ENCODE peak calls at places on chromosomes 3 and 15, in ten cellular contexts. U is CD4-positive, CD25-positive, alpha-beta regulatory T cell; Q is CD8-positive, alpha-beta memory T cell; C is SJSA1; R is GM23248; K is uterus; T is left ventricle myocardium inferior; P is left lung; L is Panc1; H is psoas muscle. D is an unnamed sample.
A peak's percentile ranks its signal among the peaks of the same experiment; 100 is the strongest.

GRCh38 chr3:111605016-111605415 is 9.9 kb upstream of the ZBED2 start:
- DNase-seq in U (no peak), Q (no peak), C (no peak), R (peak; percentile 24), K (no peak), T (no peak), P (no peak), L (no peak), H (no peak), D (no peak)

GRCh38 chr15:47473857-47474256 is 243.4 kb upstream of the SEMA6D start:
- DNase-seq in U (no peak), Q (no peak), C (no peak), R (peak; percentile 7), K (peak; percentile 39), T (peak; percentile 61), P (no peak), L (no peak), H (peak; percentile 68), D (peak; percentile 82)

GRCh38 chr3:194315965-194316361 is 35.2 kb downstream of the CPN2 start:
- DNase-seq in U (no peak), Q (no peak), C (no peak), R (peak; percentile 74), K (no peak), T (no peak), P (peak; percentile 54), L (no peak), H (no peak), D (no peak)

GRCh38 chr3:41846850-41847249 is 115.1 kb downstream of the ULK4 start:
- DNase-seq in U (no peak), Q (no peak), C (no peak), R (no peak), K (no peak), T (no peak), P (no peak), L (no peak), H (no peak), D (no peak)

GRCh38 chr15:77988386-77989301 is 88.9 kb downstream of the TBC1D2B start:
- DNase-seq in U (no peak), Q (no peak), C (no peak), R (no peak), K (no peak), T (no peak), P (peak; percentile 55), L (no peak), H (no peak), D (no peak)

GRCh38 chr3:43378066-43378935 is 92.0 kb downstream of the SNRK start:
- DNase-seq in U (peak; percentile 46), Q (peak; percentile 82), C (no peak), R (peak; percentile 43), K (no peak), T (no peak), P (no peak), L (no peak), H (peak; percentile 45), D (no peak)

GRCh38 chr3:57060089-57060829 is at the start of gene SPATA12:
- DNase-seq in U (no peak), Q (no peak), C (peak; percentile 83), R (peak; percentile 96), K (peak; percentile 78), T (peak; percentile 33), P (peak; percentile 90), L (peak; percentile 75), H (peak; percentile 65), D (peak; percentile 83)

GRCh38 chr3:16692486-16693378 is 87.5 kb upstream of the DAZL start:
- DNase-seq in U (no peak), Q (no peak), C (no peak), R (no peak), K (no peak), T (no peak), P (no peak), L (no peak), H (no peak), D (no peak)

GRCh38 chr3:135218782-135219181 is 423.7 kb downstream of the EPHB1 start:
- DNase-seq in U (no peak), Q (no peak), C (no peak), R (no peak), K (no peak), T (no peak), P (no peak), L (no peak), H (no peak), D (no peak)

GRCh38 chr3:183892610-183893214 is 8.0 kb upstream of the PARL start:
- DNase-seq in U (no peak), Q (no peak), C (no peak), R (no peak), K (no peak), T (no peak), P (no peak), L (no peak), H (no peak), D (no peak)

GRCh38 chr3:30864836-30865235 is 29.6 kb downstream of the GADL1 start:
- DNase-seq in U (no peak), Q (no peak), C (no peak), R (peak; percentile 40), K (no peak), T (no peak), P (no peak), L (no peak), H (no peak), D (no peak)

DNA sequence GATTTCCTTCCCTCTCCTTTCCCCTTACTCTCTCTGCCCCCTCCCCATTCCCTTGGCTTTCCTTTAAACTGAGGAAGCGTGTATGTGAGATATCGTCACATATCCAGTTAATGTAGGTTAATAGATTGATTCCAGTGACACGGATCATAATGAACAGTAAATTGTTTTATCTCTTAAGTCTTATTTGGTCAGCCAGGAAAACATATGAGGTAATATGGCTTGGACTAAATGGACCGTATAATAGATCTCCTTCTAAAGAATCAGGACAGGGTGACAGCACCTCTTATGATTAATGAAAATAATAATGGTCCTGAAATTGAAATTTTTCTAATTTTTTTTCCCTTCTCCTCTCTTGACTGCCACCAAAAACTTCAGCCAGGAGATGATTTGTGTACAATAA is 779.8 kb upstream of the NR2F2 start:
- DNase-seq in U (no peak), Q (no peak), C (no peak), R (no peak), K (no peak), T (no peak), P (no peak), L (no peak), H (no peak), D (no peak)
- H3K9me3 ChIP-seq in U (no peaks in the 10 kb centered on the region), Q (no peaks in the 10 kb centered on the region), C (no peaks in the 10 kb centered on the region), R (no peaks in the 10 kb centered on the region), K (no peaks in the 10 kb centered on the region), T (no peaks in the 10 kb centered on the region), P (no peaks in the 10 kb centered on the region), L (no peaks in the 10 kb centered on the region), H (no peaks in the 10 kb centered on the region), D (no peaks in the 10 kb centered on the region)

DNA sequence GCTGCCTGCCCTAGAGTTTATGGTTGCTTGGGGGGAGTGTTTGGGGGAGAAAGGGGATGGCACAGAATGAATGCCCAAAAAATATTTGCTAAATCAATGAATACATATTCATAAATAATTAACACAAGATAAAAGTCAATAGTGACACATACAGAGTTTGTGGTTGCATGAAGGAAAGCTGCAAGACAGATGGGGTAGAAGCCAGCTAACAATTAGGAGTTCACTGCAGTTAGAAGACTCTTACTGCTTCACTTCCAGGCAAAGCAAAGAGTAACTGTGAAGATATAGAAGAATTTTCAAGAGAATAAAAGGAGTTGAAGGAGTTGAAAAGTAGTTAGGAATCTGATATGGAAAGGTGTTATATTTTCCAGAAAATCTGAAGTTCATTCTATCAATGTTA is 72.4 kb downstream of the ZNF280D start:
- DNase-seq in U (no peak), Q (no peak), C (no peak), R (no peak), K (no peak), T (no peak), P (no peak), L (no peak), H (no peak), D (no peak)
- H3K27ac ChIP-seq in U (no peak overlapping the region), Q (no peak overlapping the region), C (no peak overlapping the region), R (no peak overlapping the region), K (no peak overlapping the region), T (no peak overlapping the region), P (no peak overlapping the region), L (no peak overlapping the region), H (no peak overlapping the region), D (no peak overlapping the region)

DNA sequence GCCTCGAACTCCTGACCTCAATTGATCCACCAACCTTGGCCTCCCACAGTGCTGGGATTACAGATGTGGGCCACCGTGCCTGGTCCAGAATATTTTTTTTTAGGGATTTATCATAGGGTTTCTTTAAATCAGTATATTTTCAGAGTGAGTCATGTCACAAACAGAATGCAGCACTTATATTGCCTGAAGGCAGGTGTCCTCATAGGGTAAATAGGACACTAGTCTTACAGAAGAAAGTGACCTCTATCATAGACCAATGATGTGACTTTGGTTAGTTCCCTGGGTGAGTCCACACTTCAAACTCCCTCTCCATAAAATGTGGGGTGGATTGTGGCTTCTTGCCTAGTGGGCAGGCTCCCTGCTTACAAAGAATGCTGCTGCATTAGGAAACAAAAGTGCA is 124.8 kb downstream of the MOBP start:
- DNase-seq in U (no peak), Q (no peak), C (no peak), R (peak; percentile 3), K (no peak), T (no peak), P (no peak), L (no peak), H (no peak), D (no peak)
- H3K27me3 ChIP-seq in U (peaks cover 2% of the 10 kb centered on the region), Q (no peaks in the 10 kb centered on the region), C (no peaks in the 10 kb centered on the region), R (no peaks in the 10 kb centered on the region), K (no peaks in the 10 kb centered on the region), T (no peaks in the 10 kb centered on the region), P (no peaks in the 10 kb centered on the region), L (no peaks in the 10 kb centered on the region), H (no peaks in the 10 kb centered on the region), D (no peaks in the 10 kb centered on the region)

DNA sequence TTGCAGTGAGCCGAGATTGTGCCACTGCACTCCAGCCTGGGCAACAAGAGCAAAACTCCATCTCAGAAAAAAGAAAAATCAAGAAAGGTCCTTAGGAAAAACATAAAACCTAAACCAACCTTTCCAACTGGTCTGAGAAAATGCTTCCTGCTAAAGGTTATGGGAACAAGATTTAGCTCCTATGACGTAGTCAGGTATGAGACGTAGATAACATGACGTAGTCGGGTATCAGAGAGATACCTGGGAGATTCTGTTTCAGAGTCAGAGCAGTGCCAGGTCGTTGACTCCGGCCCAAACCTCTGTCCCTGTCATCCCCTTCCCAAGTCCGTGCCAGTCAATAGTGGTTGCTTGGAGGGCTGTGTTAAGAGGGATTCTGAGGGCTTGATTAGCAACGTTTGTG is 39.9 kb downstream of the LMCD1 start:
- DNase-seq in U (no peak), Q (no peak), C (no peak), R (no peak), K (no peak), T (no peak), P (no peak), L (no peak), H (no peak), D (no peak)
- H3K9me3 ChIP-seq in U (no peaks in the 10 kb centered on the region), Q (no peaks in the 10 kb centered on the region), C (no peaks in the 10 kb centered on the region), R (no peaks in the 10 kb centered on the region), K (no peaks in the 10 kb centered on the region), T (no peaks in the 10 kb centered on the region), P (no peaks in the 10 kb centered on the region), L (no peaks in the 10 kb centered on the region), H (no peaks in the 10 kb centered on the region), D (no peaks in the 10 kb centered on the region)

GRCh38 chr3:46578973-46579755 is 13.1 kb upstream of the LRRC2 start:
- DNase-seq in U (no peak), Q (no peak), C (no peak), R (no peak), K (no peak), T (no peak), P (no peak), L (no peak), H (no peak), D (no peak)
- H3K27ac ChIP-seq in U (no peak overlapping the region), Q (no peak overlapping the region), C (no peak overlapping the region), R (no peak overlapping the region), K (no peak overlapping the region), T (no peak overlapping the region), P (no peak overlapping the region), L (no peak overlapping the region), H (no peak overlapping the region), D (no peak overlapping the region)